ENCODE peak calls at places on chromosomes 13 and 19, in seven cellular contexts. L, N, O, J, U, V and T are unnamed samples.
A peak's percentile ranks its signal among the peaks of the same experiment; 100 is the strongest.

GRCh38 chr19:46660008-46660517 is 919 bp downstream of the DACT3 start:
- DNase-seq in V (no peak), J (no peak), U (peak; percentile 35), O (peak; percentile 60), N (peak; percentile 25), L (peak; percentile 65), T (no peak)

GRCh38 chr19:47518139-47518538 is 3.3 kb upstream of the NAPA start:
- DNase-seq in J (peak; percentile 77), V (peak; percentile 97), L (no peak), U (peak; percentile 91), N (no peak), O (no peak), T (peak; percentile 78)

GRCh38 chr19:35236638-35237400 is 8.3 kb upstream of the FAM187B start:
- DNase-seq in O (no peak), N (no peak), U (peak; percentile 46), J (no peak), V (peak; percentile 41), L (no peak), T (no peak)

GRCh38 chr13:49922301-49922700 is 13.8 kb downstream of the SPRYD7 start:
- DNase-seq in U (no peak), J (no peak), V (no peak), L (no peak), O (no peak), N (no peak), T (no peak)

GRCh38 chr13:111552891-111553637 is 232.6 kb downstream of the TEX29 start:
- DNase-seq in O (no peak), J (no peak), V (no peak), L (no peak), N (no peak), U (no peak), T (no peak)

GRCh38 chr19:33725567-33725966 is 71.1 kb upstream of the KCTD15 start:
- DNase-seq in O (no peak), N (no peak), J (no peak), U (no peak), L (no peak), V (no peak), T (no peak)

GRCh38 chr19:35845215-35846037 is 6.9 kb downstream of the NPHS1 start:
- DNase-seq in L (peak; percentile 50), U (no peak), N (no peak), J (no peak), V (no peak), O (peak; percentile 70), T (no peak)

GRCh38 chr19:2517881-2518601 is 42.1 kb downstream of the GADD45B start:
- DNase-seq in O (no peak), V (no peak), J (no peak), U (peak; percentile 33), N (no peak), L (no peak), T (no peak)

GRCh38 chr13:114109646-114110045 is 22.8 kb downstream of the RASA3 start:
- DNase-seq in U (peak; percentile 70), L (no peak), O (no peak), V (no peak), N (no peak), J (no peak), T (no peak)

GRCh38 chr19:6221878-6222746 is 57.7 kb downstream of the MLLT1 start:
- DNase-seq in U (no peak), L (no peak), O (no peak), N (no peak), V (no peak), J (no peak), T (no peak)

GRCh38 chr19:38669532-38669931 is 22.1 kb downstream of the ACTN4 start:
- DNase-seq in O (no peak), U (peak; percentile 48), L (no peak), V (no peak), J (no peak), N (no peak), T (no peak)

GRCh38 chr13:50170447-50171037 is 155.3 kb downstream of the KCNRG start:
- DNase-seq in J (no peak), V (no peak), N (peak; percentile 59), L (no peak), U (no peak), O (no peak), T (no peak)

GRCh38 chr19:8702350-8702749 is 3.8 kb upstream of the ACTL9 start:
- DNase-seq in O (no peak), V (no peak), J (no peak), U (peak; percentile 57), L (no peak), N (no peak), T (no peak)

GRCh38 chr19:29418106-29418684 is 107.6 kb upstream of the VSTM2B start:
- DNase-seq in U (no peak), N (no peak), J (no peak), O (no peak), V (no peak), L (no peak), T (no peak)

GRCh38 chr13:85313761-85314503 is 485.3 kb downstream of the SLITRK6 start:
- DNase-seq in L (no peak), J (no peak), N (no peak), V (no peak), U (no peak), O (no peak), T (no peak)

GRCh38 chr13:52669677-52670076 is 17.0 kb downstream of the SUGT1 start:
- DNase-seq in J (no peak), N (no peak), U (no peak), V (no peak), O (no peak), L (no peak), T (no peak)

GRCh38 chr13:52670726-52671125 is 18.1 kb downstream of the SUGT1 start:
- DNase-seq in V (no peak), L (no peak), U (no peak), J (no peak), O (no peak), N (no peak), T (no peak)

GRCh38 chr13:52664269-52664668 is 11.6 kb downstream of the SUGT1 start:
- DNase-seq in U (no peak), V (no peak), L (no peak), O (no peak), N (no peak), J (no peak), T (no peak)

GRCh38 chr13:52659340-52659739 is 6.7 kb downstream of the SUGT1 start:
- DNase-seq in L (no peak), V (no peak), J (no peak), O (no peak), U (no peak), N (no peak), T (no peak)

GRCh38 chr13:52665325-52665724 is 12.7 kb downstream of the SUGT1 start:
- DNase-seq in L (no peak), J (peak; percentile 14), V (peak; percentile 20), O (no peak), U (no peak), N (peak; percentile 57), T (peak; percentile 25)
- TF ChIP-seq CTCF in L (peak; percentile 45), J (peak; percentile 50), V (peak; percentile 80), O (peak; percentile 70), U (peak; percentile 55), N (peak; percentile 65), T (no peak)

DNA sequence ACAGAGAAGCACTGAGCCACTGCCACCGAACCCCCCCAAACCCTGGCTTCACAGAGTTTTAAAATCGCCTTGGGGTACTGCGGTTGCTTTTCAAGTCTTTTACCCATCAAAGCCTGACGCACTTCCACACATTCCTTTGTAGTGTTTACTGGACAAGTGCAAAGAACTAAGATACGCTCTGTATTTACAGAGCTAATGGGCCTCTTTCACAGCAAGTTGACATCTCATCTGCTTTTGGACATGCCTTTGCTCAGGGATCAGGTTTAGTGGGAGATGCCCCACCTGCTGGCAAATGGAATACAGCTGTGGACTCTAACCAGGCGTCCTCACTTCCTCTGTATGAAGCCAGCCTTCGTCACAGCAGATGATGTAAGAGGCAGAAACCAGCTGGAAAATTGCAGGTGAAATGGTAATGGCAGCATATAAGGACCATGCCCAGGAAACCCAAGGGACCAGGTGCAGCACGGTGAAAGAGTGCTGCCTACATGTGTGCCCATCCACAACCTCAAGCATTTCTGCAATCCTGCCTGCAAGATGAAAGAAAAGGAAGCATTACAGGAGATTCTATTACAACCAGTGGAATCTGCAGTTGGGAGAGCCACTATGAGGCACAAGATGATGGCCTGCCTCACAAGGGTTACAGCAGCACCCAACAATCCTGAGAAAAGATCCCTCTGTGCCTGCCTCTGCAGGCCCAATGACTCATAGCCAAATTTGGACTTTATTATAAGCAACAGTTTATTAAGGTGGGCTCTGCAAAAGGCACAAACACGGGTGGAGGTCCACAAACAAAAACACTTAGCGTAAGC is 34.7 kb downstream of the BRD4 start:
- DNase-seq in N (peak; percentile 63), U (peak; percentile 52), J (no peak), L (no peak), O (no peak), V (peak; percentile 75), T (no peak)
- TF ChIP-seq CTCF in N (peak; percentile 14), U (no peak), J (no peak), L (no peak), O (peak; percentile 28), V (peak; percentile 16), T (no peak)

GRCh38 chr19:58278156-58279041 is at the start of gene ZNF8:
- DNase-seq in O (peak; percentile 99), J (peak; percentile 96), V (peak; percentile 99), L (peak; percentile 94), U (peak; percentile 99), N (peak; percentile 99), T (peak; percentile 100)
- TF ChIP-seq CTCF in O (no peak), J (no peak), V (no peak), L (no peak), U (no peak), N (no peak), T (no peak)

GRCh38 chr19:51143486-51143885 is 1.4 kb downstream of the SIGLEC7 start:
- DNase-seq in J (no peak), U (no peak), N (no peak), O (no peak), V (no peak), L (no peak), T (no peak)
- TF ChIP-seq CTCF in J (no peak), U (no peak), N (no peak), O (no peak), V (no peak), L (no peak), T (no peak)

DNA sequence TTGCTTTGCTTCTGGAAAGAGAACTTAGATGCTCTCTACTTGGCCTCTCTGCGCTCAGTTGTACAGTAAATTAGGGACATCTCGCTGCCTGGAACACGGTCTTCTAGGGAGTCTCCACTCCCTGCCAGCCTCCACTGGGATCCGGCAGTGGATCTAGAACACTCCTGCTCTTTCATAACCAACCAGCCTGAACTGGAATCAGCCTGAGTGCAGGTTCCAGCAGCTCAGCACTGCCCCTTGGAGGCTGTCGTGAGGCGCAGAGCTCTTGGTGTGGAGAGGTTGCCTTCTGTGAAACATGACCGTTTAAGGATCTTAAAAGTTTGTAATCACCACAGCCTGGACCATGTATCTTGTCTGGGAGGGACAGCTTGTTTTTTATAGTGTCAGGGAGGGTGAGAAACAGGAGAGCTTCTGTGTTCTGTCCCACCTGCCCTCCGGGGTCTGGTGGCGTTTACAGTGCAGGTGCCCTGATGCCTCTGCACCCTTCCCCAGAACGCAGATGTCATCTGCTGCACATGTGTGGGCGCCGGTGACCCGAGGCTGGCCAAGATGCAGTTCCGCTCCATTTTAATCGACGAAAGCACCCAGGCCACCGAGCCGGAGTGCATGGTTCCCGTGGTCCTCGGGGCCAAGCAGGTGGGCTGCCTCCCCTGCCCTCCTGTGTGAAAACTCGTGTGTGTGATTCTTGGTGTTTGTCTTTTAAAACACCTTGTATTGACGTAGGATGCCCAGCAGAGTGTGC is 24.8 kb downstream of the UPF1 start:
- DNase-seq in L (no peak), O (no peak), V (no peak), U (no peak), J (no peak), N (peak; percentile 55), T (no peak)
- TF ChIP-seq CTCF in L (peak; percentile 24), O (peak; percentile 52), V (peak; percentile 53), U (no peak), J (peak; percentile 22), N (peak; percentile 44), T (no peak)

GRCh38 chr19:16613841-16614240 is 14.2 kb downstream of the MED26 start:
- DNase-seq in J (no peak), N (no peak), V (no peak), U (no peak), O (no peak), L (no peak), T (no peak)
- TF ChIP-seq CTCF in J (no peak), N (no peak), V (no peak), U (no peak), O (no peak), L (no peak), T (no peak)